ENCODE peak calls at places on chromosome 9, in five cellular contexts. U is stimulated activated CD8-positive, alpha-beta memory T cell treated with anti-CD3 and anti-CD28 coated beads, Interleukin-4, amount 100 ng/mL, for 1 hour; W is NCI-H510A treated with DMSO at 0.1 percent for 48 hours; K is amniotic stem cell; Z is ELR. A is an unnamed sample.

GRCh38 chr9:129932303-129933151 is 97.3 kb downstream of the USP20 start:
- DNase-seq in Z (peak; percentile 39), W (no peak), K (no peak), U (no peak), A (no peak)

GRCh38 chr9:134396825-134397224 is 70.6 kb downstream of the RXRA start:
- DNase-seq in W (no peak), U (no peak), K (no peak), Z (no peak), A (no peak)

GRCh38 chr9:121472361-121472910 is 27.2 kb downstream of the GGTA1 start:
- DNase-seq in U (no peak), K (no peak), W (no peak), Z (no peak), A (no peak)

GRCh38 chr9:4299006-4299795 is 667 bp downstream of the GLIS3 start:
- DNase-seq in W (no peak), Z (peak; percentile 67), U (no peak), K (no peak), A (peak; percentile 41)

GRCh38 chr9:87276327-87276841 is 221.3 kb upstream of the DAPK1 start:
- DNase-seq in W (no peak), Z (peak; percentile 73), K (peak; percentile 42), U (no peak), A (no peak)

GRCh38 chr9:75359638-75360037 is 271.3 kb downstream of the OSTF1 start:
- DNase-seq in Z (no peak), U (no peak), K (no peak), W (no peak), A (no peak)

GRCh38 chr9:1956958-1957357 is 58.2 kb upstream of the SMARCA2 start:
- DNase-seq in Z (no peak), K (no peak), U (no peak), W (no peak), A (no peak)

GRCh38 chr9:28163619-28164018 is 590.3 kb upstream of the C9orf72 start:
- DNase-seq in Z (no peak), W (no peak), U (no peak), K (no peak), A (no peak)

GRCh38 chr9:21454149-21454548 is 13.9 kb downstream of the IFNA1 start:
- DNase-seq in Z (peak; percentile 65), W (no peak), K (no peak), U (no peak), A (no peak)

GRCh38 chr9:129552064-129552463 is 68.8 kb downstream of the C9orf50 start:
- DNase-seq in U (no peak), W (no peak), Z (no peak), K (no peak), A (no peak)

GRCh38 chr9:130972277-130972956 is 33.4 kb upstream of the FIBCD1 start:
- DNase-seq in U (no peak), W (no peak), K (no peak), Z (no peak), A (no peak)

GRCh38 chr9:129362287-129363098 is 184.4 kb upstream of the IER5L start:
- DNase-seq in K (no peak), U (no peak), W (peak; percentile 11), Z (no peak), A (no peak)

GRCh38 chr9:125966456-125966855 is 219.3 kb downstream of the PBX3 start:
- DNase-seq in U (no peak), K (no peak), Z (no peak), W (no peak), A (no peak)

GRCh38 chr9:10062629-10063395 is 550.0 kb downstream of the PTPRD start:
- DNase-seq in W (no peak), K (no peak), U (no peak), Z (no peak), A (no peak)

GRCh38 chr9:92983984-92984589 is 36.8 kb downstream of the FGD3 start:
- DNase-seq in Z (peak; percentile 28), W (no peak), U (no peak), K (no peak), A (no peak)

GRCh38 chr9:114031037-114031436 is 47.1 kb downstream of the AMBP start:
- DNase-seq in W (no peak), Z (no peak), U (no peak), K (no peak), A (no peak)

GRCh38 chr9:1879501-1879900 is 135.6 kb upstream of the SMARCA2 start:
- DNase-seq in U (no peak), K (no peak), W (no peak), Z (no peak), A (no peak)

GRCh38 chr9:94783121-94783664 is 56.7 kb downstream of the AOPEP start:
- DNase-seq in W (peak; percentile 96), U (peak; percentile 12), Z (peak; percentile 90), K (peak; percentile 92), A (peak; percentile 78)

GRCh38 chr9:70924380-70924779 is 197.0 kb downstream of the TRPM3 start:
- DNase-seq in Z (peak; percentile 35), U (no peak), W (no peak), K (peak; percentile 13), A (no peak)

GRCh38 chr9:6218099-6218502 is 2.5 kb downstream of the IL33 start:
- DNase-seq in W (no peak), U (no peak), K (no peak), Z (peak; percentile 15), A (no peak)

GRCh38 chr9:94995294-94995693 is 268.8 kb downstream of the AOPEP start:
- DNase-seq in K (no peak), U (no peak), W (no peak), Z (no peak), A (no peak)

GRCh38 chr9:312596-313320 is 98.1 kb downstream of the DOCK8 start:
- DNase-seq in U (no peak), W (peak; percentile 14), K (no peak), Z (no peak), A (peak; percentile 51)

A was measured in NCI-H345.